ENCODE peak calls at places on chromosomes 13 and 19, in ten cellular contexts. One of them, this sample, is unnamed.

GRCh38 chr19:43749898-43750297 is 4.9 kb downstream of the SMG9 start:
- DNase-seq in prostate gland: no peak
- DNase-seq in T follicular helper cell: no peak
- DNase-seq in CD4-positive, alpha-beta T cell: no peak
- DNase-seq in germinal center: no peak
- DNase-seq in hypothalamus: no peak
- DNase-seq in HuH-7.5: no peak
- DNase-seq in glutamatergic neuron: no peak
- DNase-seq in DMS153: no peak
- DNase-seq in neural crest cell: no peak
- DNase-seq in this sample: no peak

GRCh38 chr13:75910591-75910990 is 274.5 kb downstream of the LMO7 start:
- DNase-seq in prostate gland: no peak
- DNase-seq in T follicular helper cell: no peak
- DNase-seq in CD4-positive, alpha-beta T cell: no peak
- DNase-seq in germinal center: no peak
- DNase-seq in hypothalamus: no peak
- DNase-seq in HuH-7.5: no peak
- DNase-seq in glutamatergic neuron: no peak
- DNase-seq in DMS153: no peak
- DNase-seq in neural crest cell: no peak
- DNase-seq in this sample: no peak

GRCh38 chr19:3931041-3931440 is 1.8 kb upstream of the NMRK2 start:
- DNase-seq in prostate gland: no peak
- DNase-seq in T follicular helper cell: no peak
- DNase-seq in CD4-positive, alpha-beta T cell: no peak
- DNase-seq in germinal center: no peak
- DNase-seq in hypothalamus: no peak
- DNase-seq in HuH-7.5: no peak
- DNase-seq in glutamatergic neuron: no peak
- DNase-seq in DMS153: no peak
- DNase-seq in neural crest cell: no peak
- DNase-seq in this sample: no peak

GRCh38 chr19:703651-704446 is 4.9 kb upstream of the PALM start:
- DNase-seq in prostate gland: no peak
- DNase-seq in T follicular helper cell: peak; percentile 64
- DNase-seq in CD4-positive, alpha-beta T cell: peak; percentile 36
- DNase-seq in germinal center: peak; percentile 55
- DNase-seq in hypothalamus: no peak
- DNase-seq in HuH-7.5: peak; percentile 66
- DNase-seq in glutamatergic neuron: peak; percentile 78
- DNase-seq in DMS153: no peak
- DNase-seq in neural crest cell: peak; percentile 72
- DNase-seq in this sample: no peak

GRCh38 chr13:112134150-112135075 is 67.5 kb downstream of the SOX1 start:
- DNase-seq in prostate gland: no peak
- DNase-seq in T follicular helper cell: no peak
- DNase-seq in CD4-positive, alpha-beta T cell: no peak
- DNase-seq in germinal center: no peak
- DNase-seq in hypothalamus: no peak
- DNase-seq in HuH-7.5: no peak
- DNase-seq in glutamatergic neuron: no peak
- DNase-seq in DMS153: no peak
- DNase-seq in neural crest cell: no peak
- DNase-seq in this sample: no peak

GRCh38 chr13:45108716-45109706 is 11.3 kb upstream of the GTF2F2 start:
- DNase-seq in prostate gland: no peak
- DNase-seq in T follicular helper cell: no peak
- DNase-seq in CD4-positive, alpha-beta T cell: no peak
- DNase-seq in germinal center: peak; percentile 5
- DNase-seq in hypothalamus: no peak
- DNase-seq in HuH-7.5: no peak
- DNase-seq in glutamatergic neuron: no peak
- DNase-seq in DMS153: no peak
- DNase-seq in neural crest cell: no peak
- DNase-seq in this sample: no peak

GRCh38 chr19:5865772-5866171 is 4.6 kb downstream of the FUT5 start:
- DNase-seq in prostate gland: no peak
- DNase-seq in T follicular helper cell: no peak
- DNase-seq in CD4-positive, alpha-beta T cell: no peak
- DNase-seq in germinal center: no peak
- DNase-seq in hypothalamus: no peak
- DNase-seq in HuH-7.5: no peak
- DNase-seq in glutamatergic neuron: no peak
- DNase-seq in DMS153: no peak
- DNase-seq in neural crest cell: no peak
- DNase-seq in this sample: no peak

GRCh38 chr13:99655351-99656091 is 154.2 kb downstream of the TM9SF2 start:
- DNase-seq in prostate gland: no peak
- DNase-seq in T follicular helper cell: no peak
- DNase-seq in CD4-positive, alpha-beta T cell: no peak
- DNase-seq in germinal center: no peak
- DNase-seq in hypothalamus: no peak
- DNase-seq in HuH-7.5: no peak
- DNase-seq in glutamatergic neuron: no peak
- DNase-seq in DMS153: no peak
- DNase-seq in neural crest cell: no peak
- DNase-seq in this sample: no peak

GRCh38 chr19:13633109-13633508 is 126.8 kb upstream of the CACNA1A start:
- DNase-seq in prostate gland: no peak
- DNase-seq in T follicular helper cell: no peak
- DNase-seq in CD4-positive, alpha-beta T cell: no peak
- DNase-seq in germinal center: no peak
- DNase-seq in hypothalamus: no peak
- DNase-seq in HuH-7.5: no peak
- DNase-seq in glutamatergic neuron: peak; percentile 75
- DNase-seq in DMS153: peak; percentile 99
- DNase-seq in neural crest cell: no peak
- DNase-seq in this sample: no peak

GRCh38 chr13:93862259-93862658 is 617.2 kb downstream of the DCT start:
- DNase-seq in prostate gland: no peak
- DNase-seq in T follicular helper cell: no peak
- DNase-seq in CD4-positive, alpha-beta T cell: no peak
- DNase-seq in germinal center: no peak
- DNase-seq in hypothalamus: no peak
- DNase-seq in HuH-7.5: no peak
- DNase-seq in glutamatergic neuron: no peak
- DNase-seq in DMS153: no peak
- DNase-seq in neural crest cell: no peak
- DNase-seq in this sample: no peak

GRCh38 chr13:18212873-18213272 is 968.8 kb downstream of the TUBA3C start:
- DNase-seq in prostate gland: peak; percentile 62
- DNase-seq in T follicular helper cell: no peak
- DNase-seq in CD4-positive, alpha-beta T cell: no peak
- DNase-seq in germinal center: no peak
- DNase-seq in hypothalamus: no peak
- DNase-seq in HuH-7.5: no peak
- DNase-seq in glutamatergic neuron: no peak
- DNase-seq in DMS153: no peak
- DNase-seq in neural crest cell: no peak
- DNase-seq in this sample: no peak

GRCh38 chr19:15291089-15291488 is 41.2 kb downstream of the BRD4 start:
- DNase-seq in prostate gland: no peak
- DNase-seq in T follicular helper cell: no peak
- DNase-seq in CD4-positive, alpha-beta T cell: no peak
- DNase-seq in germinal center: no peak
- DNase-seq in hypothalamus: no peak
- DNase-seq in HuH-7.5: no peak
- DNase-seq in glutamatergic neuron: no peak
- DNase-seq in DMS153: no peak
- DNase-seq in neural crest cell: no peak
- DNase-seq in this sample: no peak

GRCh38 chr19:10231624-10232228 is 595 bp upstream of the S1PR2 start:
- DNase-seq in prostate gland: no peak
- DNase-seq in T follicular helper cell: no peak
- DNase-seq in CD4-positive, alpha-beta T cell: no peak
- DNase-seq in germinal center: no peak
- DNase-seq in hypothalamus: no peak
- DNase-seq in HuH-7.5: no peak
- DNase-seq in glutamatergic neuron: no peak
- DNase-seq in DMS153: no peak
- DNase-seq in neural crest cell: no peak
- DNase-seq in this sample: no peak

GRCh38 chr13:84025828-84026227 is 143.6 kb upstream of the SLITRK1 start:
- DNase-seq in prostate gland: no peak
- DNase-seq in T follicular helper cell: no peak
- DNase-seq in CD4-positive, alpha-beta T cell: no peak
- DNase-seq in germinal center: no peak
- DNase-seq in hypothalamus: no peak
- DNase-seq in HuH-7.5: no peak
- DNase-seq in glutamatergic neuron: no peak
- DNase-seq in DMS153: no peak
- DNase-seq in neural crest cell: no peak
- DNase-seq in this sample: no peak

GRCh38 chr19:46426506-46427162 is 2.1 kb downstream of the PNMA8C start:
- DNase-seq in prostate gland: peak; percentile 51
- DNase-seq in T follicular helper cell: no peak
- DNase-seq in CD4-positive, alpha-beta T cell: no peak
- DNase-seq in germinal center: peak; percentile 63
- DNase-seq in hypothalamus: peak; percentile 47
- DNase-seq in HuH-7.5: peak; percentile 81
- DNase-seq in glutamatergic neuron: peak; percentile 94
- DNase-seq in DMS153: peak; percentile 27
- DNase-seq in neural crest cell: peak; percentile 83
- DNase-seq in this sample: no peak

GRCh38 chr19:27689734-27690241 is 1523.2 kb downstream of the UQCRFS1 start:
- DNase-seq in prostate gland: no peak
- DNase-seq in T follicular helper cell: no peak
- DNase-seq in CD4-positive, alpha-beta T cell: no peak
- DNase-seq in germinal center: no peak
- DNase-seq in hypothalamus: no peak
- DNase-seq in HuH-7.5: no peak
- DNase-seq in glutamatergic neuron: no peak
- DNase-seq in DMS153: no peak
- DNase-seq in neural crest cell: no peak
- DNase-seq in this sample: no peak

GRCh38 chr19:16216744-16217670 is 19.3 kb downstream of the AP1M1 start:
- DNase-seq in prostate gland: no peak
- DNase-seq in T follicular helper cell: no peak
- DNase-seq in CD4-positive, alpha-beta T cell: peak; percentile 49
- DNase-seq in germinal center: no peak
- DNase-seq in hypothalamus: no peak
- DNase-seq in HuH-7.5: no peak
- DNase-seq in glutamatergic neuron: no peak
- DNase-seq in DMS153: no peak
- DNase-seq in neural crest cell: no peak
- DNase-seq in this sample: no peak

GRCh38 chr19:30070198-30070969 is 128.3 kb downstream of the URI1 start:
- DNase-seq in prostate gland: no peak
- DNase-seq in T follicular helper cell: no peak
- DNase-seq in CD4-positive, alpha-beta T cell: no peak
- DNase-seq in germinal center: no peak
- DNase-seq in hypothalamus: no peak
- DNase-seq in HuH-7.5: no peak
- DNase-seq in glutamatergic neuron: peak; percentile 11
- DNase-seq in DMS153: no peak
- DNase-seq in neural crest cell: no peak
- DNase-seq in this sample: no peak

GRCh38 chr19:48511321-48511731 is 309 bp downstream of the LMTK3 start:
- DNase-seq in prostate gland: no peak
- DNase-seq in T follicular helper cell: no peak
- DNase-seq in CD4-positive, alpha-beta T cell: no peak
- DNase-seq in germinal center: no peak
- DNase-seq in hypothalamus: no peak
- DNase-seq in HuH-7.5: no peak
- DNase-seq in glutamatergic neuron: peak; percentile 55
- DNase-seq in DMS153: no peak
- DNase-seq in neural crest cell: no peak
- DNase-seq in this sample: no peak

GRCh38 chr13:109454167-109454917 is 332.0 kb downstream of the IRS2 start:
- DNase-seq in prostate gland: no peak
- DNase-seq in T follicular helper cell: no peak
- DNase-seq in CD4-positive, alpha-beta T cell: no peak
- DNase-seq in germinal center: no peak
- DNase-seq in hypothalamus: no peak
- DNase-seq in HuH-7.5: no peak
- DNase-seq in glutamatergic neuron: no peak
- DNase-seq in DMS153: no peak
- DNase-seq in neural crest cell: no peak
- DNase-seq in this sample: no peak

GRCh38 chr13:113935523-113935922 is 38.4 kb downstream of the C13orf46 start:
- DNase-seq in prostate gland: no peak
- DNase-seq in T follicular helper cell: no peak
- DNase-seq in CD4-positive, alpha-beta T cell: no peak
- DNase-seq in germinal center: no peak
- DNase-seq in hypothalamus: no peak
- DNase-seq in HuH-7.5: no peak
- DNase-seq in glutamatergic neuron: no peak
- DNase-seq in DMS153: peak; percentile 20
- DNase-seq in neural crest cell: no peak
- DNase-seq in this sample: no peak

GRCh38 chr19:33862991-33863390 is 66.3 kb downstream of the KCTD15 start:
- DNase-seq in prostate gland: no peak
- DNase-seq in T follicular helper cell: no peak
- DNase-seq in CD4-positive, alpha-beta T cell: no peak
- DNase-seq in germinal center: no peak
- DNase-seq in hypothalamus: no peak
- DNase-seq in HuH-7.5: no peak
- DNase-seq in glutamatergic neuron: no peak
- DNase-seq in DMS153: no peak
- DNase-seq in neural crest cell: no peak
- DNase-seq in this sample: no peak

GRCh38 chr13:98285317-98285716 is 108.2 kb upstream of the RNF113B start:
- DNase-seq in prostate gland: no peak
- DNase-seq in T follicular helper cell: no peak
- DNase-seq in CD4-positive, alpha-beta T cell: no peak
- DNase-seq in germinal center: no peak
- DNase-seq in hypothalamus: no peak
- DNase-seq in HuH-7.5: no peak
- DNase-seq in glutamatergic neuron: no peak
- DNase-seq in DMS153: peak; percentile 68
- DNase-seq in neural crest cell: no peak
- DNase-seq in this sample: no peak

GRCh38 chr19:4730740-4731171 is 7.1 kb upstream of the DPP9 start:
- DNase-seq in prostate gland: no peak
- DNase-seq in T follicular helper cell: peak; percentile 55
- DNase-seq in CD4-positive, alpha-beta T cell: peak; percentile 63
- DNase-seq in germinal center: peak; percentile 72
- DNase-seq in hypothalamus: no peak
- DNase-seq in HuH-7.5: no peak
- DNase-seq in glutamatergic neuron: peak; percentile 56
- DNase-seq in DMS153: no peak
- DNase-seq in neural crest cell: peak; percentile 36
- DNase-seq in this sample: no peak

GRCh38 chr13:89856512-89856911 is 1491.0 kb upstream of the MIR17HG start:
- DNase-seq in prostate gland: no peak
- DNase-seq in T follicular helper cell: no peak
- DNase-seq in CD4-positive, alpha-beta T cell: no peak
- DNase-seq in germinal center: no peak
- DNase-seq in hypothalamus: no peak
- DNase-seq in HuH-7.5: no peak
- DNase-seq in glutamatergic neuron: no peak
- DNase-seq in DMS153: no peak
- DNase-seq in neural crest cell: no peak
- DNase-seq in this sample: no peak

GRCh38 chr19:18764591-18765051 is 26.5 kb downstream of the COMP start:
- DNase-seq in prostate gland: no peak
- DNase-seq in T follicular helper cell: no peak
- DNase-seq in CD4-positive, alpha-beta T cell: no peak
- DNase-seq in germinal center: no peak
- DNase-seq in hypothalamus: no peak
- DNase-seq in HuH-7.5: no peak
- DNase-seq in glutamatergic neuron: peak; percentile 7
- DNase-seq in DMS153: no peak
- DNase-seq in neural crest cell: no peak
- DNase-seq in this sample: no peak

GRCh38 chr19:15836345-15836594 is 20.8 kb upstream of the OR10H1 start:
- DNase-seq in prostate gland: peak; percentile 25
- DNase-seq in T follicular helper cell: no peak
- DNase-seq in CD4-positive, alpha-beta T cell: no peak
- DNase-seq in germinal center: no peak
- DNase-seq in hypothalamus: no peak
- DNase-seq in HuH-7.5: no peak
- DNase-seq in glutamatergic neuron: no peak
- DNase-seq in DMS153: no peak
- DNase-seq in neural crest cell: no peak
- DNase-seq in this sample: no peak

GRCh38 chr13:31638577-31638976 is 100.7 kb upstream of the RXFP2 start:
- DNase-seq in prostate gland: no peak
- DNase-seq in T follicular helper cell: no peak
- DNase-seq in CD4-positive, alpha-beta T cell: no peak
- DNase-seq in germinal center: no peak
- DNase-seq in hypothalamus: no peak
- DNase-seq in HuH-7.5: no peak
- DNase-seq in glutamatergic neuron: no peak
- DNase-seq in DMS153: no peak
- DNase-seq in neural crest cell: no peak
- DNase-seq in this sample: no peak